ENCODE peak calls at places on chromosomes 2 and 18, in four cellular contexts. One of them, this sample, is unnamed.

GRCh38 chr2:190404487-190404886 is 3.7 kb upstream of the MFSD6 start:
- DNase-seq in SK-N-SH: no peak
- DNase-seq in HepG2: no peak
- DNase-seq in K562: peak
- DNase-seq in this sample: no peak

GRCh38 chr2:44245068-44245861 is 30.0 kb upstream of the SLC3A1 start:
- DNase-seq in SK-N-SH: no peak
- DNase-seq in HepG2: no peak
- DNase-seq in K562: no peak
- DNase-seq in this sample: no peak

GRCh38 chr18:26227051-26227672 is 917 bp downstream of the TAF4B start:
- DNase-seq in SK-N-SH: no peak
- DNase-seq in HepG2: no peak
- DNase-seq in K562: no peak
- DNase-seq in this sample: no peak

GRCh38 chr2:175769200-175769599 is 232.9 kb downstream of the LNPK start:
- DNase-seq in SK-N-SH: no peak
- DNase-seq in HepG2: no peak
- DNase-seq in K562: no peak
- DNase-seq in this sample: no peak

GRCh38 chr2:175892046-175892445 is 110.0 kb downstream of the LNPK start:
- DNase-seq in SK-N-SH: no peak
- DNase-seq in HepG2: no peak
- DNase-seq in K562: no peak
- DNase-seq in this sample: no peak

GRCh38 chr2:216406861-216407260 is 5.4 kb upstream of the SMARCAL1 start:
- DNase-seq in SK-N-SH: no peak
- DNase-seq in HepG2: no peak
- DNase-seq in K562: no peak
- DNase-seq in this sample: no peak

GRCh38 chr2:150621800-150622199 is 134.3 kb upstream of the RND3 start:
- DNase-seq in SK-N-SH: no peak
- DNase-seq in HepG2: no peak
- DNase-seq in K562: no peak
- DNase-seq in this sample: no peak

GRCh38 chr2:200306969-200307811 is 697 bp downstream of the SPATS2L start:
- DNase-seq in SK-N-SH: peak
- DNase-seq in HepG2: no peak
- DNase-seq in K562: peak
- DNase-seq in this sample: no peak

GRCh38 chr2:29766191-29766590 is 155.2 kb downstream of the ALK start:
- DNase-seq in SK-N-SH: no peak
- DNase-seq in HepG2: no peak
- DNase-seq in K562: no peak
- DNase-seq in this sample: no peak

GRCh38 chr2:43333656-43334144 is 107.3 kb upstream of the ZFP36L2 start:
- DNase-seq in SK-N-SH: no peak
- DNase-seq in HepG2: no peak
- DNase-seq in K562: no peak
- DNase-seq in this sample: no peak

GRCh38 chr18:3342628-3343027 is 80.7 kb downstream of the MYL12B start:
- DNase-seq in SK-N-SH: no peak
- DNase-seq in HepG2: no peak
- DNase-seq in K562: no peak
- DNase-seq in this sample: no peak

GRCh38 chr2:43142921-43143438 is 83.4 kb downstream of the ZFP36L2 start:
- DNase-seq in SK-N-SH: no peak
- DNase-seq in HepG2: peak
- DNase-seq in K562: peak
- DNase-seq in this sample: no peak

GRCh38 chr18:10076502-10077030 is 162.8 kb downstream of the VAPA start:
- DNase-seq in SK-N-SH: no peak
- DNase-seq in HepG2: no peak
- DNase-seq in K562: no peak
- DNase-seq in this sample: no peak

GRCh38 chr18:63775166-63775730 is at the start of gene SERPINB7:
- DNase-seq in SK-N-SH: no peak
- DNase-seq in HepG2: no peak
- DNase-seq in K562: no peak
- DNase-seq in this sample: no peak

GRCh38 chr2:23925702-23926288 is 1.1 kb downstream of the ATAD2B start:
- DNase-seq in SK-N-SH: no peak
- DNase-seq in HepG2: peak
- DNase-seq in K562: peak
- DNase-seq in this sample: peak

GRCh38 chr18:79584491-79585394 is 94.9 kb upstream of the CTDP1 start:
- DNase-seq in SK-N-SH: no peak
- DNase-seq in HepG2: no peak
- DNase-seq in K562: no peak
- DNase-seq in this sample: no peak

GRCh38 chr18:13524054-13524453 is 202.3 kb downstream of the FAM210A start:
- DNase-seq in SK-N-SH: no peak
- DNase-seq in HepG2: no peak
- DNase-seq in K562: no peak
- DNase-seq in this sample: no peak

GRCh38 chr2:241110607-241111442 is 8.7 kb upstream of the MTERF4 start:
- DNase-seq in SK-N-SH: no peak
- DNase-seq in HepG2: no peak
- DNase-seq in K562: no peak
- DNase-seq in this sample: no peak

GRCh38 chr2:169351725-169352124 is 10.6 kb downstream of the LRP2 start:
- DNase-seq in SK-N-SH: no peak
- DNase-seq in HepG2: no peak
- DNase-seq in K562: no peak
- DNase-seq in this sample: no peak
- TF ChIP-seq NFIC in SK-N-SH: no peak
- TF ChIP-seq NFIC in HepG2: no peak
- TF ChIP-seq NFIC in K562: no peak
- TF ChIP-seq NFIC in this sample: no peak

GRCh38 chr2:218643751-218644310 is 15.6 kb downstream of the ZNF142 start:
- DNase-seq in SK-N-SH: no peak
- DNase-seq in HepG2: no peak
- DNase-seq in K562: no peak
- DNase-seq in this sample: no peak
- TF ChIP-seq NFIC in SK-N-SH: no peak
- TF ChIP-seq NFIC in HepG2: no peak
- TF ChIP-seq NFIC in K562: no peak
- TF ChIP-seq NFIC in this sample: no peak

DNA sequence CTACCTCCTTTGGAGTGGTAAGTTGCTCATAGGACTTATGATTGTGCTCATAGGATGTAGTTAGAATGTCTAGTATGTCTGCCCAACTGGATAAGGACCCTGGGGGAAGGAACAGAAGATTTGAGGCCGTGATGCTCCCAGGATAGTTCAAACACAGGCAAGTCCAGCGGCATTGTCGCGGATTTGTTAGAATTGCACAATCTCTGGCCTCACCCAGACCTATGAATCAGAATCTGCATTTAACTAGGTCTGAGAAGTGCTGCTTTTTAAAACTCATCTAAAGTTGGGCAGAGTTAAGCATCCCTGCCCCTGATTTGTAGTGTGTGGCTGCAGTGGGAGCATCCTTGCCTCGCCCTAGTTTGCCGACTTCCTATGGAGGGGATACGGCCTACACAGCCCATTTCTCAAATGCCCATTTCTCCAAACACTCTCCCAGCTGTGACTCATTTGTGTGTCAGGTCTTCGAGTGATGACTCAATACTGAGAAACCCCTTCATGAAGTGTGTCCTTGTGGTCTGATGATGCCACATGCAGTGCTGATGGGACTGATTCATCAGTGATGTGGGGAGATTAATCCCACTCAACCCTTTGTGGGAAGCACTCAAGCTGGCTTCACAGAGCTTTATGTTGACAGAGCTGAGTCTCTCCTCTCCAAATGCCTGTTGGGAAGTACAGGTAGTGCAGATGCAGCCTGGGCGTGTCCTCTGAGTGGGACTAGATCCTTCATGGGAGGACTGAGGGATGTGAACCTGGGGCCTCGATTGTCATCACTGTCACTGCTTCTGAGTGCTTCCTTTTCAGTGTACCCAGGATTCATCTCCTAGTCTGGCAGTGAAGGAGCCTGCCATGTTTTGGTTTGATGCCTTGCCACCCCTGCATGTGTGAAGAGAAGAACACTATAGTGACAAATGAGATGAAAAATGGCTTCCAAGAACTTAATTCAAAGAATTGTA is 18.7 kb downstream of the SMIM21 start:
- DNase-seq in SK-N-SH: no peak
- DNase-seq in HepG2: peak
- DNase-seq in K562: no peak
- DNase-seq in this sample: no peak
- TF ChIP-seq NFIC in SK-N-SH: peak
- TF ChIP-seq NFIC in HepG2: no peak
- TF ChIP-seq NFIC in K562: no peak
- TF ChIP-seq NFIC in this sample: no peak

DNA sequence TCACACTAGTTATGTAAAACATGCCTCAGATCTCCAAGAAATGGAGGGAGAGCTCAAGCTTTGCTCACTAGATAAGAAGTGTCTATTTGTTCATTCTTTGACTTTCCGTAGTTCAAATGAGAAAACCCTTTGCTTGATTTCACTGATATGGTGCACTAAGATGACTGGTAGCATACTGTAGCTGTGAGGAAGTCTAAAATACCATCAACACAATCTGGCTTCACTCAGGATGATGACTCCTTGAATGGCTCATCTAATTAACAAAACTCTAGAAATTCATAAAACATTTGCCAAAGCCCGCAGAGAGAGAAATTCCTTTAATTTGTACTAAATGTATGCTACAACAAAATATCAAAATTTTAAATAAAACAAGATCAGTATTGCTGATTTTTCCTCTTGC is 152.8 kb upstream of the STK17B start:
- DNase-seq in SK-N-SH: no peak
- DNase-seq in HepG2: no peak
- DNase-seq in K562: no peak
- DNase-seq in this sample: no peak
- TF ChIP-seq NFIC in SK-N-SH: no peak
- TF ChIP-seq NFIC in HepG2: no peak
- TF ChIP-seq NFIC in K562: no peak
- TF ChIP-seq NFIC in this sample: no peak